ENCODE peak calls at places on chromosome X, in nine cellular contexts. A, U, Q, N, E, K, B, P and C are unnamed samples.

GRCh38 chrX:49157194-49157593 is 5.4 kb upstream of the MAGIX start:
- DNase-seq in P (no peak), N (no peak), U (no peak), A (no peak), E (no peak), K (no peak), B (no peak), Q (peak; percentile 63), C (no peak)

GRCh38 chrX:12894074-12894691 is 12.2 kb upstream of the TLR8 start:
- DNase-seq in K (peak; percentile 71), N (peak; percentile 28), Q (no peak), B (peak; percentile 52), A (peak; percentile 60), U (peak; percentile 28), E (no peak), P (no peak), C (no peak)

GRCh38 chrX:47564438-47565085 is 3.6 kb downstream of the ARAF start:
- DNase-seq in K (peak; percentile 64), Q (no peak), U (no peak), A (no peak), E (no peak), P (no peak), B (no peak), N (no peak), C (no peak)

GRCh38 chrX:3393581-3394111 is 47.2 kb upstream of the MXRA5 start:
- DNase-seq in U (no peak), P (no peak), B (peak; percentile 68), E (no peak), Q (no peak), K (no peak), A (no peak), N (no peak), C (no peak)

GRCh38 chrX:100635989-100636320 is 651 bp downstream of the TSPAN6 start:
- DNase-seq in Q (no peak), E (no peak), P (no peak), K (no peak), B (no peak), A (no peak), U (no peak), N (no peak), C (no peak)

GRCh38 chrX:74520896-74521295 is 93.5 kb downstream of the RLIM start:
- DNase-seq in E (no peak), B (no peak), K (no peak), Q (no peak), N (no peak), A (no peak), U (no peak), P (no peak), C (no peak)

GRCh38 chrX:66731398-66731797 is 92.5 kb upstream of the EDA2R start:
- DNase-seq in B (peak; percentile 39), A (peak; percentile 65), P (no peak), Q (no peak), K (peak; percentile 40), E (no peak), N (no peak), U (peak; percentile 49), C (peak; percentile 7)

GRCh38 chrX:51894697-51895336 is 1.4 kb downstream of the MAGED1 start:
- DNase-seq in E (no peak), K (peak; percentile 19), B (peak; percentile 64), N (peak; percentile 22), U (peak; percentile 38), A (no peak), P (no peak), Q (no peak), C (no peak)

GRCh38 chrX:153400146-153401132 is 711 bp downstream of the PNMA6E start:
- DNase-seq in K (peak; percentile 55), E (peak; percentile 36), U (peak; percentile 52), Q (peak; percentile 78), P (no peak), B (no peak), A (peak; percentile 87), N (peak; percentile 73), C (peak; percentile 28)

GRCh38 chrX:54208531-54208930 is 25.5 kb upstream of the FAM120C start:
- DNase-seq in E (no peak), A (no peak), N (no peak), K (no peak), U (no peak), P (no peak), B (no peak), Q (no peak), C (no peak)

GRCh38 chrX:7948483-7948882 is 21.3 kb upstream of the PNPLA4 start:
- DNase-seq in K (no peak), A (no peak), Q (no peak), P (no peak), B (no peak), N (no peak), U (no peak), E (no peak), C (no peak)

GRCh38 chrX:107731831-107732502 is 43.6 kb downstream of the TSC22D3 start:
- DNase-seq in K (no peak), N (peak; percentile 52), A (peak; percentile 58), U (peak; percentile 98), E (peak; percentile 95), P (no peak), Q (peak; percentile 96), B (peak; percentile 85), C (peak; percentile 76)

GRCh38 chrX:111652719-111653118 is 28.3 kb upstream of the ALG13 start:
- DNase-seq in A (no peak), P (no peak), U (peak; percentile 25), Q (no peak), E (no peak), N (no peak), K (no peak), B (peak; percentile 0), C (no peak)

GRCh38 chrX:23803931-23804381 is 21.0 kb downstream of the SAT1 start:
- DNase-seq in K (no peak), N (no peak), P (no peak), B (peak; percentile 80), A (no peak), E (peak; percentile 57), U (no peak), Q (no peak), C (peak; percentile 61)

GRCh38 chrX:66675541-66675940 is 36.7 kb upstream of the EDA2R start:
- DNase-seq in N (no peak), U (no peak), P (no peak), E (no peak), Q (no peak), A (no peak), K (no peak), B (no peak), C (no peak)

GRCh38 chrX:30161043-30161442 is 54.3 kb upstream of the MAGEB2 start:
- DNase-seq in P (no peak), E (no peak), B (no peak), Q (no peak), U (no peak), A (no peak), N (no peak), K (no peak), C (no peak)